ENCODE peak calls at places on chromosome 4, in four cellular contexts. C, A, S and V are unnamed samples.
A peak's percentile ranks its signal among the peaks of the same experiment; 100 is the strongest.

GRCh38 chr4:29278580-29278979 is 1441.6 kb upstream of the PCDH7 start:
- DNase-seq in C (no peak), A (no peak), S (no peak), V (no peak)

GRCh38 chr4:140595065-140595464 is 26.3 kb upstream of the UCP1 start:
- DNase-seq in C (no peak), A (peak; percentile 45), S (peak; percentile 17), V (no peak)

GRCh38 chr4:76197971-76198410 is 15.6 kb downstream of the SCARB2 start:
- DNase-seq in C (peak; percentile 48), A (peak; percentile 57), S (peak; percentile 28), V (no peak)

GRCh38 chr4:41763741-41764140 is 15.2 kb upstream of the PHOX2B start:
- DNase-seq in C (no peak), A (no peak), S (no peak), V (no peak)

GRCh38 chr4:168531305-168531704 is 34.5 kb downstream of the PALLD start:
- DNase-seq in C (no peak), A (no peak), S (no peak), V (no peak)

GRCh38 chr4:150491132-150492049 is 90.6 kb upstream of the MAB21L2 start:
- DNase-seq in C (no peak), A (no peak), S (no peak), V (no peak)

GRCh38 chr4:38184404-38184803 is 224.2 kb downstream of the PTTG2 start:
- DNase-seq in C (no peak), A (peak; percentile 35), S (no peak), V (no peak)

GRCh38 chr4:56757821-56758400 is 63.6 kb downstream of the SPINK2 start:
- DNase-seq in C (no peak), A (peak; percentile 92), S (no peak), V (peak; percentile 76)

GRCh38 chr4:173509031-173510001 is 20.7 kb downstream of the HAND2 start:
- DNase-seq in C (no peak), A (peak; percentile 38), S (no peak), V (peak; percentile 60)

GRCh38 chr4:84547211-84547610 is 35.7 kb upstream of the CDS1 start:
- DNase-seq in C (no peak), A (no peak), S (no peak), V (no peak)

GRCh38 chr4:31788676-31789075 is 1068.5 kb downstream of the PCDH7 start:
- DNase-seq in C (no peak), A (no peak), S (no peak), V (no peak)

GRCh38 chr4:162131256-162131655 is 32.5 kb downstream of the FSTL5 start:
- DNase-seq in C (no peak), A (no peak), S (no peak), V (no peak)

GRCh38 chr4:140805293-140805692 is 49.1 kb upstream of the TBC1D9 start:
- DNase-seq in C (no peak), A (no peak), S (no peak), V (no peak)

GRCh38 chr4:93199492-93199891 is 629.1 kb upstream of the ATOH1 start:
- DNase-seq in C (no peak), A (peak; percentile 26), S (peak; percentile 9), V (peak; percentile 4)

GRCh38 chr4:146113171-146113570 is 62.3 kb upstream of the LSM6 start:
- DNase-seq in C (no peak), A (no peak), S (no peak), V (no peak)

GRCh38 chr4:43394976-43395375 is 502.5 kb downstream of the GRXCR1 start:
- DNase-seq in C (no peak), A (no peak), S (no peak), V (no peak)

GRCh38 chr4:101355767-101356702 is 8.7 kb upstream of the PPP3CA start:
- DNase-seq in C (no peak), A (no peak), S (no peak), V (no peak)

GRCh38 chr4:6762244-6762615 is 20.3 kb upstream of the KIAA0232 start:
- DNase-seq in C (no peak), A (no peak), S (no peak), V (no peak)

GRCh38 chr4:7194251-7195137 is 2.2 kb downstream of the SORCS2 start:
- DNase-seq in C (no peak), A (peak; percentile 21), S (no peak), V (no peak)

GRCh38 chr4:125303058-125303457 is 11.7 kb upstream of the FAT4 start:
- DNase-seq in C (no peak), A (no peak), S (no peak), V (no peak)

GRCh38 chr4:152485726-152486276 is 50.1 kb downstream of the FBXW7 start:
- DNase-seq in C (no peak), A (peak; percentile 80), S (no peak), V (peak; percentile 36)

GRCh38 chr4:101274888-101275752 is 72.2 kb downstream of the PPP3CA start:
- DNase-seq in C (no peak), A (no peak), S (no peak), V (no peak)

GRCh38 chr4:47827339-47828047 is 10.4 kb downstream of the CORIN start:
- DNase-seq in C (no peak), A (no peak), S (no peak), V (no peak)

GRCh38 chr4:15001248-15001824 is 945 bp upstream of the CPEB2 start:
- DNase-seq in C (peak; percentile 58), A (peak; percentile 83), S (peak; percentile 24), V (peak; percentile 50)

GRCh38 chr4:180635276-180635675 is 1607.9 kb upstream of the TENM3 start:
- DNase-seq in C (no peak), A (no peak), S (no peak), V (no peak)

GRCh38 chr4:89511776-89512175 is 204.2 kb upstream of the GPRIN3 start:
- DNase-seq in C (no peak), A (no peak), S (no peak), V (no peak)

GRCh38 chr4:21490682-21491081 is 457.9 kb downstream of the KCNIP4 start:
- DNase-seq in C (no peak), A (no peak), S (no peak), V (no peak)

GRCh38 chr4:15855804-15856475 is 77.8 kb downstream of the CD38 start:
- DNase-seq in C (no peak), A (no peak), S (no peak), V (no peak)

GRCh38 chr4:124212835-124213640 is 499.5 kb downstream of the ANKRD50 start:
- DNase-seq in C (no peak), A (no peak), S (no peak), V (no peak)

GRCh38 chr4:153647975-153648374 is 36.1 kb upstream of the TLR2 start:
- DNase-seq in C (no peak), A (no peak), S (no peak), V (no peak)

GRCh38 chr4:123520376-123520775 is 123.8 kb downstream of the SPRY1 start:
- DNase-seq in C (no peak), A (no peak), S (no peak), V (no peak)

GRCh38 chr4:39565925-39566630 is 38.8 kb upstream of the UGDH start:
- DNase-seq in C (no peak), A (no peak), S (no peak), V (no peak)

GRCh38 chr4:99378876-99379275 is 26.3 kb upstream of the ADH1C start:
- DNase-seq in C (no peak), A (no peak), S (no peak), V (no peak)

GRCh38 chr4:47213971-47214370 is 182.6 kb downstream of the GABRB1 start:
- DNase-seq in C (no peak), A (no peak), S (no peak), V (no peak)

GRCh38 chr4:169810325-169811323 is 52.9 kb upstream of the HPF1 start:
- DNase-seq in C (no peak), A (peak; percentile 73), S (peak; percentile 39), V (peak; percentile 68)

GRCh38 chr4:138967313-138967712 is 48.3 kb upstream of the NOCT start:
- DNase-seq in C (no peak), A (peak; percentile 14), S (no peak), V (peak; percentile 47)

GRCh38 chr4:185713272-185713671 is 98.7 kb downstream of the SORBS2 start:
- DNase-seq in C (no peak), A (no peak), S (no peak), V (no peak)

GRCh38 chr4:147596377-147596776 is 20.8 kb upstream of the TMEM184C start:
- DNase-seq in C (no peak), A (no peak), S (no peak), V (peak; percentile 25)